ENCODE peak calls at places on chromosomes 16 and 17, in five cellular contexts. A, E, H, I and B are unnamed samples.

GRCh38 chr17:21539146-21539545 is 153.2 kb upstream of the KCNJ18 start:
- DNase-seq in A (no peak), E (no peak), H (no peak), I (no peak), B (no peak)

GRCh38 chr17:31684901-31685300 is 174.1 kb downstream of the COPRS start:
- DNase-seq in A (no peak), E (no peak), H (no peak), I (no peak), B (no peak)

GRCh38 chr16:68997564-68997963 is 107.9 kb upstream of the HAS3 start:
- DNase-seq in A (no peak), E (no peak), H (no peak), I (no peak), B (no peak)

GRCh38 chr17:64940055-64940454 is 20.8 kb upstream of the LRRC37A3 start:
- DNase-seq in A (no peak), E (no peak), H (no peak), I (no peak), B (no peak)

GRCh38 chr17:80274317-80274716 is 13.7 kb downstream of the RNF213 start:
- DNase-seq in A (no peak), E (no peak), H (no peak), I (no peak), B (no peak)

GRCh38 chr17:79873583-79873982 is 34.3 kb upstream of the CBX4 start:
- DNase-seq in A (no peak), E (no peak), H (no peak), I (no peak), B (no peak)

GRCh38 chr17:41915020-41915419 is 3.7 kb downstream of the ACLY start:
- DNase-seq in A (no peak), E (no peak), H (no peak), I (no peak), B (no peak)

GRCh38 chr17:45961206-45961605 is 37.8 kb upstream of the STH start:
- DNase-seq in A (no peak), E (no peak), H (no peak), I (no peak), B (no peak)

GRCh38 chr16:51237861-51238378 is 86.8 kb upstream of the SALL1 start:
- DNase-seq in A (no peak), E (no peak), H (no peak), I (no peak), B (no peak)

GRCh38 chr17:145671-146541 is 8.5 kb downstream of the SCGB1C2 start:
- DNase-seq in A (peak; percentile 44), E (no peak), H (no peak), I (peak; percentile 46), B (no peak)

GRCh38 chr17:81651692-81652091 is 4.7 kb downstream of the PDE6G start:
- DNase-seq in A (no peak), E (no peak), H (no peak), I (no peak), B (no peak)

GRCh38 chr17:44005865-44006580 is 1.6 kb downstream of the NAGS start:
- DNase-seq in A (peak; percentile 75), E (no peak), H (peak; percentile 35), I (no peak), B (peak; percentile 27)

GRCh38 chr16:76583995-76584394 is 306.8 kb downstream of the CNTNAP4 start:
- DNase-seq in A (no peak), E (no peak), H (no peak), I (no peak), B (no peak)

GRCh38 chr17:29572691-29573557 is 4.4 kb downstream of the TP53I13 start:
- DNase-seq in A (peak; percentile 67), E (peak; percentile 18), H (peak; percentile 82), I (peak; percentile 49), B (no peak)

GRCh38 chr17:41163828-41164227 is 3.3 kb upstream of the KRTAP4-4 start:
- DNase-seq in A (no peak), E (no peak), H (no peak), I (no peak), B (no peak)

GRCh38 chr17:75003070-75003956 is 9.2 kb upstream of the MRPL58 start:
- DNase-seq in A (no peak), E (no peak), H (no peak), I (no peak), B (no peak)

GRCh38 chr17:66177048-66177447 is 14.9 kb downstream of the CEP112 start:
- DNase-seq in A (no peak), E (no peak), H (no peak), I (no peak), B (no peak)

GRCh38 chr17:59456923-59457615 is 108.3 kb upstream of the DHX40 start:
- DNase-seq in A (no peak), E (no peak), H (no peak), I (no peak), B (no peak)

GRCh38 chr17:78658281-78658785 is 81.1 kb upstream of the DNAH17 start:
- DNase-seq in A (no peak), E (no peak), H (no peak), I (no peak), B (no peak)

GRCh38 chr16:28098171-28098958 is 34.9 kb upstream of the GSG1L start:
- DNase-seq in A (peak; percentile 41), E (no peak), H (no peak), I (no peak), B (no peak)

GRCh38 chr16:83305092-83305491 is 502.7 kb upstream of the HSBP1 start:
- DNase-seq in A (no peak), E (no peak), H (no peak), I (no peak), B (no peak)

GRCh38 chr17:42112552-42113176 is at the start of gene DHX58:
- DNase-seq in A (peak; percentile 80), E (peak; percentile 67), H (no peak), I (no peak), B (peak; percentile 86)

GRCh38 chr16:67538666-67539101 is 10.1 kb downstream of the RIPOR1 start:
- DNase-seq in A (no peak), E (no peak), H (no peak), I (no peak), B (no peak)
- H3K4me1 ChIP-seq in A (peaks cover 83% of the 10 kb centered on the region), E (peaks cover 24% of the 10 kb centered on the region), H (peaks cover 6% of the 10 kb centered on the region), I (peaks cover 7% of the 10 kb centered on the region), B (peaks cover 6% of the 10 kb centered on the region)

GRCh38 chr17:38672788-38673713 is 1.7 kb downstream of the EPOP start:
- DNase-seq in A (no peak), E (no peak), H (no peak), I (no peak), B (no peak)
- H3K27me3 ChIP-seq in A (peaks cover 58% of the 10 kb centered on the region), E (peaks cover 38% of the 10 kb centered on the region), H (peaks cover 65% of the 10 kb centered on the region), I (peaks cover 4% of the 10 kb centered on the region), B (peaks cover 12% of the 10 kb centered on the region)

GRCh38 chr16:3874242-3874641 is 6.3 kb downstream of the CREBBP start:
- DNase-seq in A (no peak), E (no peak), H (no peak), I (no peak), B (no peak)
- H3K4me1 ChIP-seq in A (peaks cover 90% of the 10 kb centered on the region), E (peaks cover 51% of the 10 kb centered on the region), H (peaks cover 69% of the 10 kb centered on the region), I (peaks cover 54% of the 10 kb centered on the region), B (peaks cover 73% of the 10 kb centered on the region)

GRCh38 chr16:1288813-1289479 is 20.5 kb upstream of the UBE2I start:
- DNase-seq in A (no peak), E (no peak), H (peak; percentile 85), I (no peak), B (peak; percentile 16)

GRCh38 chr16:1285669-1286491 is 23.6 kb upstream of the UBE2I start:
- DNase-seq in A (no peak), E (no peak), H (peak; percentile 40), I (no peak), B (no peak)

GRCh38 chr16:1287982-1288670 is 21.3 kb upstream of the UBE2I start:
- DNase-seq in A (no peak), E (no peak), H (no peak), I (no peak), B (no peak)

GRCh38 chr16:1283996-1284592 is 25.3 kb upstream of the UBE2I start:
- DNase-seq in A (no peak), E (no peak), H (no peak), I (no peak), B (no peak)

DNA sequence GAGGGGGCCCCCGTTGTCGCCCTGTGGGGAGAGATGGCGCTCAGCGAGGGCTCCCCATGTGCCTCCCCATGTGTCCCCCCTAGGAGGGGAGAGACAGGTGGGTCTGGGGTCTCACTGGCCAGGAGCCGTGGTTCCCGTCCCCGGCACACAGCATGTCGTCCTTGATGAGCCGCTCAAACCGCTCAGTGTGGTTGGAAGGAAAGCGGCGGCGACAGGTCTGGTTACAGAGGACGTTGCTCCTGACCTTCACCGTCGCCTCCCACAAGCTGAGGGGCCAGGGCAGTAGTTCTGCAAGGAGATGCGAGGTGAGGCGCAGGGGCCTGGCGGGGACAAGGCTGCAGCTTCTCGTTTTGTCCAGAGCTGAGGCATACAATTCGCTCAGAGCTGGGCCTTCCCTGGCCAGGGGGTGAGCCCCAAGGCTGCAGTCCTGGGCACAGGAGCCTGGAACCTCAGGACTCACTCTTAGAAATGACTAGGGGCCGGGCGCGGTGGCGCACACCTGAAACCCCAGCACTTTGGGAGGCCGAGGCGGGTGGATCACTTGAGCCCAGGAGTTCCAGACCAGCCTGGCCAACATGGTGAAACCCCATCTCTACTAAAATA is 22.8 kb upstream of the UBE2I start:
- DNase-seq in A (no peak), E (no peak), H (no peak), I (no peak), B (no peak)
- H3K27me3 ChIP-seq in A (peaks cover 62% of the 10 kb centered on the region), E (peaks cover 10% of the 10 kb centered on the region), H (peaks cover 19% of the 10 kb centered on the region), I (peaks cover 67% of the 10 kb centered on the region), B (no peaks in the 10 kb centered on the region)

DNA sequence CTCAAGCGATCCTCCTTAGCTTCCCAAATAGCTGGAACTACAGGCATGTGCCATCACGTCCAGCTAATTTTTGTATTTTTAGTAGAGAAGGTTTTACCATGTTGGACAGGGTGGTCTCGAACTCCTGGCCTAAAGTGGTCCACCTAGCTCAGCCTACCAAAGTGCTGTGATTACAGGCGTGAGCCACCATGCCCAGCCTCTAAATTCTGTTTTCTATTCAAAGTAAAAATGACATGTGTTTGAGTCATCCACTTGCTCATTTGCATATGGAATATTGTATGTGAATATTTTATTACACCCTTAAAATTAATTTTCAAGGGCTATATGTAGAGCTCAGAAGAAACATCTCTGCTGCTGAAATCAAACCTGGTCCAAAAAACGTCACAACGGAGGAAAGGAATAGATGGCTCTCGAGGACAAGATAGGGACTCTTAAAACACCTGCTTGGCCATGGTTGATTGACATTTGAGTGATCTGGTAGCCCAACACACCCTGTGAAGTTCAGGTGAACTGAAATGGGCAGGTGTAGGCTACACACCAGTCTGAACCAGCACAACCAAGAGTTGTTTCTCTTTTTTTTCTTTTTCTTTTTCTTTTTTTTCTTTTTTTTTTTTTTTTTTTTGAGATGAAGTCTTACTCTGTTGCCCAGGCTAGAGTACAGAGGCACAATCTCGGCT is 51.1 kb downstream of the SF3B3 start:
- DNase-seq in A (no peak), E (no peak), H (no peak), I (peak; percentile 2), B (no peak)
- H3K4me1 ChIP-seq in A (peaks cover 58% of the 10 kb centered on the region), E (no peaks in the 10 kb centered on the region), H (peaks cover 3% of the 10 kb centered on the region), I (peaks cover 25% of the 10 kb centered on the region), B (no peaks in the 10 kb centered on the region)